ENCODE peak calls at places on chromosome 20, in nine cellular contexts. One of them, this sample, is unnamed.

GRCh38 chr20:31837896-31838397 is 7.5 kb downstream of the FOXS1 start:
- DNase-seq in body of pancreas: no peak
- DNase-seq in sigmoid colon: peak; percentile 52
- DNase-seq in CD4-positive, CD25-positive, alpha-beta regulatory T cell: no peak
- DNase-seq in LHCN-M2: peak; percentile 73
- DNase-seq in uterus: no peak
- DNase-seq in HT1080: peak; percentile 78
- DNase-seq in posterior cingulate gyrus: no peak
- DNase-seq in psoas muscle: no peak
- DNase-seq in this sample: peak; percentile 19

GRCh38 chr20:48875914-48876240 is 45.6 kb upstream of the ARFGEF2 start:
- DNase-seq in body of pancreas: peak; percentile 18
- DNase-seq in sigmoid colon: no peak
- DNase-seq in CD4-positive, CD25-positive, alpha-beta regulatory T cell: no peak
- DNase-seq in LHCN-M2: peak; percentile 49
- DNase-seq in uterus: no peak
- DNase-seq in HT1080: peak; percentile 54
- DNase-seq in posterior cingulate gyrus: no peak
- DNase-seq in psoas muscle: no peak
- DNase-seq in this sample: no peak

GRCh38 chr20:43910564-43910963 is 4.1 kb upstream of the TOX2 start:
- DNase-seq in body of pancreas: no peak
- DNase-seq in sigmoid colon: no peak
- DNase-seq in CD4-positive, CD25-positive, alpha-beta regulatory T cell: no peak
- DNase-seq in LHCN-M2: no peak
- DNase-seq in uterus: no peak
- DNase-seq in HT1080: no peak
- DNase-seq in posterior cingulate gyrus: no peak
- DNase-seq in psoas muscle: no peak
- DNase-seq in this sample: no peak

GRCh38 chr20:3227511-3227910 is 11.5 kb downstream of the SLC4A11 start:
- DNase-seq in body of pancreas: no peak
- DNase-seq in sigmoid colon: no peak
- DNase-seq in CD4-positive, CD25-positive, alpha-beta regulatory T cell: no peak
- DNase-seq in LHCN-M2: no peak
- DNase-seq in uterus: no peak
- DNase-seq in HT1080: no peak
- DNase-seq in posterior cingulate gyrus: no peak
- DNase-seq in psoas muscle: no peak
- DNase-seq in this sample: no peak

GRCh38 chr20:34268851-34269668 is 27.8 kb downstream of the ASIP start:
- DNase-seq in body of pancreas: peak; percentile 15
- DNase-seq in sigmoid colon: no peak
- DNase-seq in CD4-positive, CD25-positive, alpha-beta regulatory T cell: peak; percentile 14
- DNase-seq in LHCN-M2: no peak
- DNase-seq in uterus: peak; percentile 35
- DNase-seq in HT1080: no peak
- DNase-seq in posterior cingulate gyrus: no peak
- DNase-seq in psoas muscle: no peak
- DNase-seq in this sample: no peak

GRCh38 chr20:59217794-59218193 is 54.2 kb downstream of the ZNF831 start:
- DNase-seq in body of pancreas: no peak
- DNase-seq in sigmoid colon: no peak
- DNase-seq in CD4-positive, CD25-positive, alpha-beta regulatory T cell: no peak
- DNase-seq in LHCN-M2: no peak
- DNase-seq in uterus: no peak
- DNase-seq in HT1080: no peak
- DNase-seq in posterior cingulate gyrus: no peak
- DNase-seq in psoas muscle: no peak
- DNase-seq in this sample: no peak

GRCh38 chr20:20712004-20712473 is 405 bp downstream of the RALGAPA2 start:
- DNase-seq in body of pancreas: peak; percentile 33
- DNase-seq in sigmoid colon: no peak
- DNase-seq in CD4-positive, CD25-positive, alpha-beta regulatory T cell: no peak
- DNase-seq in LHCN-M2: no peak
- DNase-seq in uterus: no peak
- DNase-seq in HT1080: no peak
- DNase-seq in posterior cingulate gyrus: peak; percentile 30
- DNase-seq in psoas muscle: no peak
- DNase-seq in this sample: no peak

GRCh38 chr20:8457978-8458377 is 325.9 kb downstream of the PLCB1 start:
- DNase-seq in body of pancreas: peak; percentile 14
- DNase-seq in sigmoid colon: no peak
- DNase-seq in CD4-positive, CD25-positive, alpha-beta regulatory T cell: no peak
- DNase-seq in LHCN-M2: no peak
- DNase-seq in uterus: no peak
- DNase-seq in HT1080: no peak
- DNase-seq in posterior cingulate gyrus: no peak
- DNase-seq in psoas muscle: no peak
- DNase-seq in this sample: no peak

GRCh38 chr20:38049800-38050199 is 16.3 kb downstream of the RPRD1B start:
- DNase-seq in body of pancreas: no peak
- DNase-seq in sigmoid colon: no peak
- DNase-seq in CD4-positive, CD25-positive, alpha-beta regulatory T cell: no peak
- DNase-seq in LHCN-M2: peak; percentile 81
- DNase-seq in uterus: no peak
- DNase-seq in HT1080: peak; percentile 88
- DNase-seq in posterior cingulate gyrus: no peak
- DNase-seq in psoas muscle: no peak
- DNase-seq in this sample: peak; percentile 89

GRCh38 chr20:53162251-53162835 is 190.2 kb downstream of the TSHZ2 start:
- DNase-seq in body of pancreas: peak; percentile 19
- DNase-seq in sigmoid colon: peak; percentile 74
- DNase-seq in CD4-positive, CD25-positive, alpha-beta regulatory T cell: no peak
- DNase-seq in LHCN-M2: peak; percentile 1
- DNase-seq in uterus: peak; percentile 45
- DNase-seq in HT1080: peak; percentile 30
- DNase-seq in posterior cingulate gyrus: no peak
- DNase-seq in psoas muscle: no peak
- DNase-seq in this sample: peak; percentile 47

GRCh38 chr20:47354710-47355488 is 1.6 kb downstream of the ZMYND8 start:
- DNase-seq in body of pancreas: no peak
- DNase-seq in sigmoid colon: no peak
- DNase-seq in CD4-positive, CD25-positive, alpha-beta regulatory T cell: no peak
- DNase-seq in LHCN-M2: no peak
- DNase-seq in uterus: no peak
- DNase-seq in HT1080: no peak
- DNase-seq in posterior cingulate gyrus: no peak
- DNase-seq in psoas muscle: no peak
- DNase-seq in this sample: peak; percentile 71

GRCh38 chr20:9323622-9324021 is 190.8 kb upstream of the LAMP5 start:
- DNase-seq in body of pancreas: no peak
- DNase-seq in sigmoid colon: no peak
- DNase-seq in CD4-positive, CD25-positive, alpha-beta regulatory T cell: no peak
- DNase-seq in LHCN-M2: no peak
- DNase-seq in uterus: no peak
- DNase-seq in HT1080: no peak
- DNase-seq in posterior cingulate gyrus: no peak
- DNase-seq in psoas muscle: no peak
- DNase-seq in this sample: no peak

GRCh38 chr20:8983478-8984345 is 85.2 kb upstream of the PLCB4 start:
- DNase-seq in body of pancreas: no peak
- DNase-seq in sigmoid colon: no peak
- DNase-seq in CD4-positive, CD25-positive, alpha-beta regulatory T cell: no peak
- DNase-seq in LHCN-M2: no peak
- DNase-seq in uterus: no peak
- DNase-seq in HT1080: no peak
- DNase-seq in posterior cingulate gyrus: no peak
- DNase-seq in psoas muscle: no peak
- DNase-seq in this sample: no peak

GRCh38 chr20:6418732-6419131 is 295.9 kb upstream of the FERMT1 start:
- DNase-seq in body of pancreas: no peak
- DNase-seq in sigmoid colon: no peak
- DNase-seq in CD4-positive, CD25-positive, alpha-beta regulatory T cell: no peak
- DNase-seq in LHCN-M2: no peak
- DNase-seq in uterus: no peak
- DNase-seq in HT1080: no peak
- DNase-seq in posterior cingulate gyrus: no peak
- DNase-seq in psoas muscle: no peak
- DNase-seq in this sample: peak; percentile 43

GRCh38 chr20:7841967-7842301 is 98.3 kb downstream of the HAO1 start:
- DNase-seq in body of pancreas: no peak
- DNase-seq in sigmoid colon: peak; percentile 68
- DNase-seq in CD4-positive, CD25-positive, alpha-beta regulatory T cell: no peak
- DNase-seq in LHCN-M2: peak; percentile 92
- DNase-seq in uterus: peak; percentile 49
- DNase-seq in HT1080: peak; percentile 97
- DNase-seq in posterior cingulate gyrus: no peak
- DNase-seq in psoas muscle: peak; percentile 63
- DNase-seq in this sample: peak; percentile 83

GRCh38 chr20:33814238-33814712 is 3.1 kb downstream of the CHMP4B start:
- DNase-seq in body of pancreas: no peak
- DNase-seq in sigmoid colon: no peak
- DNase-seq in CD4-positive, CD25-positive, alpha-beta regulatory T cell: no peak
- DNase-seq in LHCN-M2: no peak
- DNase-seq in uterus: no peak
- DNase-seq in HT1080: no peak
- DNase-seq in posterior cingulate gyrus: no peak
- DNase-seq in psoas muscle: no peak
- DNase-seq in this sample: peak; percentile 18

GRCh38 chr20:7828437-7828836 is 111.8 kb downstream of the HAO1 start:
- DNase-seq in body of pancreas: no peak
- DNase-seq in sigmoid colon: no peak
- DNase-seq in CD4-positive, CD25-positive, alpha-beta regulatory T cell: no peak
- DNase-seq in LHCN-M2: no peak
- DNase-seq in uterus: no peak
- DNase-seq in HT1080: no peak
- DNase-seq in posterior cingulate gyrus: no peak
- DNase-seq in psoas muscle: no peak
- DNase-seq in this sample: no peak

GRCh38 chr20:1478566-1478965 is 11.9 kb upstream of the NSFL1C start:
- DNase-seq in body of pancreas: no peak
- DNase-seq in sigmoid colon: no peak
- DNase-seq in CD4-positive, CD25-positive, alpha-beta regulatory T cell: no peak
- DNase-seq in LHCN-M2: peak; percentile 67
- DNase-seq in uterus: no peak
- DNase-seq in HT1080: peak; percentile 86
- DNase-seq in posterior cingulate gyrus: no peak
- DNase-seq in psoas muscle: no peak
- DNase-seq in this sample: peak; percentile 52

GRCh38 chr20:17808357-17808756 is 108.6 kb downstream of the BANF2 start:
- DNase-seq in body of pancreas: peak; percentile 70
- DNase-seq in sigmoid colon: peak; percentile 87
- DNase-seq in CD4-positive, CD25-positive, alpha-beta regulatory T cell: no peak
- DNase-seq in LHCN-M2: no peak
- DNase-seq in uterus: peak; percentile 66
- DNase-seq in HT1080: no peak
- DNase-seq in posterior cingulate gyrus: no peak
- DNase-seq in psoas muscle: peak; percentile 62
- DNase-seq in this sample: peak; percentile 48

GRCh38 chr20:62839261-62839660 is 22.4 kb downstream of the TCFL5 start:
- DNase-seq in body of pancreas: no peak
- DNase-seq in sigmoid colon: no peak
- DNase-seq in CD4-positive, CD25-positive, alpha-beta regulatory T cell: no peak
- DNase-seq in LHCN-M2: no peak
- DNase-seq in uterus: no peak
- DNase-seq in HT1080: no peak
- DNase-seq in posterior cingulate gyrus: peak; percentile 13
- DNase-seq in psoas muscle: no peak
- DNase-seq in this sample: no peak

GRCh38 chr20:22348010-22348409 is 236.4 kb downstream of the FOXA2 start:
- DNase-seq in body of pancreas: no peak
- DNase-seq in sigmoid colon: no peak
- DNase-seq in CD4-positive, CD25-positive, alpha-beta regulatory T cell: no peak
- DNase-seq in LHCN-M2: no peak
- DNase-seq in uterus: no peak
- DNase-seq in HT1080: no peak
- DNase-seq in posterior cingulate gyrus: no peak
- DNase-seq in psoas muscle: no peak
- DNase-seq in this sample: no peak

GRCh38 chr20:58016779-58017178 is 211.7 kb downstream of the ANKRD60 start:
- DNase-seq in body of pancreas: no peak
- DNase-seq in sigmoid colon: no peak
- DNase-seq in CD4-positive, CD25-positive, alpha-beta regulatory T cell: no peak
- DNase-seq in LHCN-M2: no peak
- DNase-seq in uterus: no peak
- DNase-seq in HT1080: no peak
- DNase-seq in posterior cingulate gyrus: no peak
- DNase-seq in psoas muscle: no peak
- DNase-seq in this sample: no peak

GRCh38 chr20:46122516-46123481 is 4.7 kb downstream of the CD40 start:
- DNase-seq in body of pancreas: no peak
- DNase-seq in sigmoid colon: no peak
- DNase-seq in CD4-positive, CD25-positive, alpha-beta regulatory T cell: no peak
- DNase-seq in LHCN-M2: no peak
- DNase-seq in uterus: no peak
- DNase-seq in HT1080: no peak
- DNase-seq in posterior cingulate gyrus: no peak
- DNase-seq in psoas muscle: no peak
- DNase-seq in this sample: no peak

GRCh38 chr20:24153101-24154040 is 164.8 kb upstream of the GGTLC1 start:
- DNase-seq in body of pancreas: no peak
- DNase-seq in sigmoid colon: no peak
- DNase-seq in CD4-positive, CD25-positive, alpha-beta regulatory T cell: no peak
- DNase-seq in LHCN-M2: no peak
- DNase-seq in uterus: no peak
- DNase-seq in HT1080: no peak
- DNase-seq in posterior cingulate gyrus: peak; percentile 58
- DNase-seq in psoas muscle: no peak
- DNase-seq in this sample: no peak

GRCh38 chr20:1870792-1871550 is 24.2 kb upstream of the SIRPA start:
- DNase-seq in body of pancreas: no peak
- DNase-seq in sigmoid colon: no peak
- DNase-seq in CD4-positive, CD25-positive, alpha-beta regulatory T cell: no peak
- DNase-seq in LHCN-M2: no peak
- DNase-seq in uterus: no peak
- DNase-seq in HT1080: no peak
- DNase-seq in posterior cingulate gyrus: no peak
- DNase-seq in psoas muscle: no peak
- DNase-seq in this sample: peak; percentile 21